ENCODE peak calls at places on chromosomes 3 and 15, in eight cellular contexts. F is fibroblast of mammary gland, Q is MM.1S, H is epithelial cell of proximal tubule, X is AG09319, S is nephron progenitor cell, D is lower lobe of right lung, R is A549. B is an unnamed sample.

GRCh38 chr3:63386568-63386967 is 108.5 kb downstream of the SYNPR start:
- DNase-seq in F (peak; percentile 24), X (no peak), S (peak; percentile 26), Q (no peak), R (no peak), D (no peak), H (no peak), B (no peak)

GRCh38 chr3:187368765-187369450 is 723 bp downstream of the RTP4 start:
- DNase-seq in Q (peak; percentile 75), R (no peak), F (peak; percentile 15), X (no peak), S (no peak), D (no peak), H (no peak), B (peak; percentile 19)

GRCh38 chr3:184383033-184383740 is 3.3 kb downstream of the CHRD start:
- DNase-seq in X (no peak), R (no peak), H (no peak), F (no peak), Q (no peak), S (no peak), D (no peak), B (no peak)

GRCh38 chr15:66472176-66472999 is 25.2 kb downstream of the SNAPC5 start:
- DNase-seq in Q (peak; percentile 88), H (peak; percentile 57), X (peak; percentile 14), S (no peak), R (no peak), F (peak; percentile 36), D (no peak), B (peak; percentile 81)

GRCh38 chr15:60379466-60380274 is 18.1 kb downstream of the ANXA2 start:
- DNase-seq in D (no peak), F (peak; percentile 97), R (no peak), H (no peak), X (peak; percentile 95), S (no peak), Q (no peak), B (no peak)

GRCh38 chr3:186193534-186194450 is 84.9 kb upstream of the ETV5 start:
- DNase-seq in H (no peak), X (no peak), R (no peak), Q (no peak), F (no peak), S (peak; percentile 82), D (peak; percentile 61), B (peak; percentile 24)

GRCh38 chr3:8712045-8712870 is 21.3 kb upstream of the CAV3 start:
- DNase-seq in D (no peak), X (peak; percentile 12), H (peak; percentile 10), Q (no peak), F (peak; percentile 61), S (no peak), R (no peak), B (no peak)

GRCh38 chr15:70976856-70977255 is 84.2 kb downstream of the LRRC49 start:
- DNase-seq in F (peak; percentile 62), R (no peak), H (no peak), Q (no peak), D (no peak), S (no peak), X (no peak), B (no peak)

GRCh38 chr3:130411310-130411709 is 65.8 kb downstream of the COL6A5 start:
- DNase-seq in D (no peak), S (no peak), Q (no peak), F (no peak), H (no peak), R (no peak), X (no peak), B (no peak)

DNA sequence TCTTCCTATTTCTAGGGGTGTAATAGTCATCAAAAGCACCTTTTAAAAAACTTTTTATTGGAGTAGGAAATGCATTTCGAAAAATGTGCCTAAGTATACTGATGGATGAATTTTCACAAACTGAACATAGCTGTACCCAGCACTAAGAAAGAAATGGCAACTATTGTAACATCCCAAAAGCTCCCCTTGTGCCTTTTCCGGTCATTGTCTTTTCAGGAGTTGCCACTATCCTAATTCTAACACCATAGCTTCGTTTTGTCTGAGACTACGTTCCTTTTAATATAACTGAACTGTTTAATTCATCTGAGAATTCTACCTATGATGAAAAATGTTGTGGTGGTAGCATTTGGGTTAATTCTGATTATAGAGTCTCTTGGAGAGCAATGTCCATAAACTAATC is 1.9 kb downstream of the TIMMDC1 start:
- DNase-seq in D (no peak), S (no peak), R (no peak), X (no peak), Q (no peak), F (no peak), H (no peak), B (no peak)
- TF ChIP-seq CTCF in D (no peak), S (no peak), R (no peak), X (no peak), Q (no peak), F (no peak), H (no peak), B (no peak)

GRCh38 chr15:78739996-78740903 is 71.0 kb downstream of the ADAMTS7 start:
- DNase-seq in F (peak; percentile 36), R (no peak), D (peak; percentile 72), Q (peak; percentile 62), X (no peak), S (peak; percentile 79), H (no peak), B (peak; percentile 41)
- TF ChIP-seq CTCF in F (peak; percentile 36), R (peak; percentile 69), D (peak; percentile 33), Q (peak; percentile 71), X (peak; percentile 33), S (peak; percentile 47), H (peak; percentile 73), B (peak; percentile 57)

GRCh38 chr15:39918688-39919385 is 1.2 kb downstream of the GPR176 start:
- DNase-seq in F (peak; percentile 74), S (no peak), X (peak; percentile 59), Q (no peak), D (no peak), R (no peak), H (peak; percentile 76), B (no peak)

GRCh38 chr15:39921274-39921638 is 1.2 kb upstream of the GPR176 start:
- DNase-seq in S (no peak), Q (no peak), X (no peak), D (no peak), R (no peak), F (no peak), H (no peak), B (no peak)

GRCh38 chr15:39919740-39920509 is at the start of gene GPR176:
- DNase-seq in F (peak; percentile 82), S (peak; percentile 56), X (peak; percentile 83), H (no peak), R (peak; percentile 30), D (peak; percentile 49), Q (no peak), B (peak; percentile 36)

GRCh38 chr15:39919396-39919739 is 698 bp downstream of the GPR176 start:
- DNase-seq in Q (no peak), X (no peak), F (no peak), H (no peak), R (no peak), S (no peak), D (no peak), B (no peak)

DNA sequence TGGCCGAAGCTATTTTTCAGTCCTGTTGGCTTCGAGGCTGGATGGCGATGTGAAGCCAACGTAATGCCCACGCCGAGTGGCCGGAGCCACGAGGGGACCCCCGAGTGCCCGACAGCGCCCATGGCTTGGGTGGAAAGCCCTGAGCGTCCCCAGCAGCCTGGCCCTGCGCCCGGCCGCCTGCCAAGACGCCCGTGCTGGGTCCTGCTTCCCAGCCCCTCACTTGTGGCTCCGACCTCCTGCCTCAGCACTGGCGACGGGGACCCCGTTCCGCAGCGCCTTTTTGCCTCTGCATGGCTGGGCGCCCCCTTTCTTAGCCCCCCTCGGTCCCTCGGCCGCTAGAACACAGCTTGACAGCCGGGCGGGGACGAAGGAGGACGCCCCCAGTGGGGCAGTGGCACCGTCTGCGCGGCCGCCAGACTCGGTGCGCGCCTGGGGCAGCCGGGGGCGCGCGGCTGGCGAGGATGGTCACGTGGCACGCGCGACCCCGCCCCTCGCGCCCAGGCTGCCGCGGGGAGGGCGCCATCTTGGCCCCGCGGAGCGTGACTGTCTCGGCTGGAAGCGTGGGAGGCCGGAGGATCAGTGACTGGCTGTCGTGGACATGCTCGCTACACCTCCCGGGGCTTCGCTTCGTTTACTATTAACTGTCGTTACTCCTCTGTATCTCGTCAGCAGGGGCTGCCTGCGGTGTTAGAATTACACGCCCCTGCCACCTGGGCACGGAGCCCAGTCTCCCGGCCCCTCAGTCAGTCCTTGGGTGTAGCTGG is 626 bp upstream of the GPR176 start:
- DNase-seq in Q (peak; percentile 70), X (peak; percentile 57), S (peak; percentile 88), D (peak; percentile 86), R (peak; percentile 26), F (peak; percentile 73), H (peak; percentile 68), B (peak; percentile 92)
- TF ChIP-seq CTCF in Q (no peak), X (no peak), S (no peak), D (peak; percentile 16), R (no peak), F (no peak), H (no peak), B (peak; percentile 16)

GRCh38 chr3:172137287-172138030 is 98.1 kb downstream of the FNDC3B start:
- DNase-seq in R (no peak), F (no peak), D (no peak), S (no peak), Q (no peak), X (no peak), H (no peak), B (no peak)

GRCh38 chr3:172134352-172134751 is 95.0 kb downstream of the FNDC3B start:
- DNase-seq in X (no peak), R (no peak), D (no peak), F (no peak), Q (peak; percentile 70), S (no peak), H (no peak), B (peak; percentile 38)

GRCh38 chr3:172135185-172135584 is 95.8 kb downstream of the FNDC3B start:
- DNase-seq in D (no peak), F (no peak), X (no peak), Q (no peak), S (no peak), R (no peak), H (no peak), B (no peak)

GRCh38 chr3:172138031-172138538 is 98.7 kb downstream of the FNDC3B start:
- DNase-seq in R (no peak), Q (no peak), X (no peak), H (no peak), F (no peak), D (no peak), S (no peak), B (no peak)

DNA sequence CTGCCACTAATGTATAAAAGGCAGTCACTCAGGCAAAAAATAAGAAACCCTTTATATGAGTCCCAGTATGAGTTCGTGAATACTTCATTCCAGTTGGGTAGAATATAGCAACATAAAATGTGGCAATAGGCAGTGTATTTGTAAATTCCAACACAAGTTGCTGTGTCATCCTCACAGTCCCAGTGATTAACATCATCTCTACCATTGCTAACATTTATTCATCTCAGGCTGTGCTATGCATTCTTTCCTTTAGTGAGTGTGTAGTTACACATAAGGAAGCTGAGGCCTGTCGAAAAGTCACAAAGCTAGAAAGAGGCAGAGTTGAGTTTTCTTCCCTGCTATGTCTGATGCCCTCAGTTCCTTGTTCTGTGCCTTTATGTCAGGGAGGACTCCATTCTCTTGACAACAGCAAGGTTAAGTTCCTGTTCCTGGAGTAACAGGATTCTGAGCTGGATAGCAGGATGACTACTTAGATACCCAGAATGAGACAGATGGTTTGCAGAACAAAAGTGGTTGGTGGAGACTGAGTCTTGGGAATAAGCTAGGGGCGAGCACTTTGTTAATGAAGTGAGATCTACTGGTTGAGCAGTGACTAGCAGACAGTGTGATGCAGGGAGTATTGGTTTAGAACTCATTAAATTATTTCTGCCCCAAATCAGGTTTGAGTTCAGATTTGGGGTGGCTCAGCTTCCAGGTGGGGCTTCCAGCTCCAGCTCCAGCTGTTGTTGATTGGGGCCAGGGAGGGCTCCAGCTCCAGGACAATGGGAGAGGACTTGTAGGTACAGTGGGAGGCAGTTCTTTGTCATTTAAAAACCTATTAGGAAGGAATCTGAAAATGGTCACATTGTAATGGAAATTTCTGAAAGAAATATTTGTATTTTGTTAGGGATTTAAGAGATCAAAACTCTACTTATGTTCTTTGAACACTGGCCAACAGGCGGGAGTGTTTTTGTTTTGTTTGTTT is 96.7 kb downstream of the FNDC3B start:
- DNase-seq in D (no peak), H (no peak), R (no peak), S (no peak), X (no peak), F (peak; percentile 83), Q (no peak), B (no peak)
- TF ChIP-seq CTCF in D (no peak), H (no peak), R (no peak), S (no peak), X (no peak), F (no peak), Q (no peak), B (no peak)